ENCODE peak calls at places on chromosomes 6 and 20, in eight cellular contexts. L is heart left ventricle, F is IMR-90, X is GM12878, J is upper lobe of left lung, A is K562, S is right lobe of liver, C is body of pancreas. B is an unnamed sample.

GRCh38 chr6:90204327-90204726 is 92.3 kb downstream of the BACH2 start:
- ATAC-seq in C (no peak), F (no peak), S (no peak), X (no peak), L (peak; percentile 41), J (peak; percentile 79), A (peak; percentile 37), B (no peak)

GRCh38 chr6:168366473-168366872 is 46.9 kb upstream of the DACT2 start:
- ATAC-seq in F (no peak), A (no peak), S (no peak), X (no peak), J (no peak), L (no peak), C (no peak), B (no peak)

GRCh38 chr6:72819609-72820008 is 197.7 kb downstream of the KCNQ5 start:
- ATAC-seq in X (no peak), F (no peak), S (no peak), A (peak; percentile 32), C (no peak), L (no peak), J (no peak), B (no peak)

GRCh38 chr20:50856475-50857041 is 61.7 kb downstream of the BCAS4 start:
- ATAC-seq in A (no peak), S (peak; percentile 45), J (no peak), X (no peak), C (no peak), F (no peak), L (no peak), B (no peak)

GRCh38 chr20:51014797-51015722 is 7.8 kb downstream of the KCNG1 start:
- ATAC-seq in S (peak; percentile 47), X (no peak), F (peak; percentile 98), L (peak; percentile 26), J (peak; percentile 33), C (peak; percentile 62), A (peak; percentile 85), B (no peak)

GRCh38 chr6:96775727-96776400 is 61.4 kb downstream of the GPR63 start:
- ATAC-seq in X (no peak), C (peak; percentile 64), J (no peak), A (no peak), F (no peak), S (no peak), L (no peak), B (no peak)

GRCh38 chr6:45420083-45420908 is 42.6 kb upstream of the SUPT3H start:
- ATAC-seq in J (no peak), S (no peak), F (no peak), A (no peak), C (no peak), X (no peak), L (peak; percentile 18), B (no peak)

GRCh38 chr6:24330137-24330732 is 27.6 kb downstream of the DCDC2 start:
- ATAC-seq in J (no peak), S (no peak), F (no peak), L (no peak), C (peak; percentile 47), X (no peak), A (no peak), B (no peak)

GRCh38 chr6:156599977-156600647 is 177.1 kb upstream of the ARID1B start:
- ATAC-seq in A (no peak), L (peak; percentile 55), C (peak; percentile 62), J (peak; percentile 82), F (no peak), X (no peak), S (peak; percentile 25), B (peak; percentile 91)

GRCh38 chr20:53738039-53738944 is 144.7 kb upstream of the ZNF217 start:
- ATAC-seq in X (no peak), A (peak; percentile 73), C (peak; percentile 84), L (peak; percentile 85), F (peak; percentile 82), S (peak; percentile 90), J (peak; percentile 76), B (no peak)

GRCh38 chr6:144696610-144697376 is 411.7 kb downstream of the UTRN start:
- ATAC-seq in J (no peak), A (no peak), F (peak; percentile 54), C (peak; percentile 56), S (peak; percentile 86), L (no peak), X (no peak), B (no peak)

DNA sequence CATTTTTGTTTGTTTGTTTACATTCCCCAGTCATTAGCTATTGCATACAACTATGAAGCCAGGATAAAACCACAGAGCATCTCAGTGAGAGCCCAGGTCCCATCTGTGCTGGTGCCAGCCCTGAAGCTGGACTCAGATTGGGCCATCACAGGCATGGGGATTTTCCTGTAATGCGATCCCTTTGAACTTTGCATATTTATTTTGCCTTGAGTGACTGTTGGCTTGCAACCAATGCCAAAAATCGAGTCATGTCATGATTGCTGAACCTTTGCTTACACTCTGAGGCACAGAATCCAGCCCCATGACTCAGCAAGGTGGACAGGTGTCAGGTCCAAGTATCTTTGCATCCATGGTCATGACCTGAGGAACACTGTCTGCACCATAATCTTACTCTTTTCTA is 46.2 kb upstream of the GGTLC1 start:
- ATAC-seq in J (no peak), A (no peak), L (no peak), X (no peak), S (peak; percentile 93), C (no peak), F (no peak), B (no peak)
- TF ChIP-seq CTCF in J (no peak), A (no peak), L (no peak), X (no peak), S (no peak), C (no peak), F (no peak), B (no peak)

GRCh38 chr6:44258325-44258863 is 1.1 kb upstream of the SLC35B2 start:
- ATAC-seq in L (no peak), A (no peak), F (no peak), J (no peak), S (no peak), X (peak; percentile 5), C (no peak), B (no peak)

GRCh38 chr6:44257007-44257752 is at the start of gene SLC35B2:
- ATAC-seq in L (peak; percentile 77), A (peak; percentile 71), F (peak; percentile 85), S (peak; percentile 74), X (peak; percentile 54), C (peak; percentile 85), J (peak; percentile 94), B (peak; percentile 91)

GRCh38 chr6:44258921-44259320 is 1.6 kb upstream of the SLC35B2 start:
- ATAC-seq in S (no peak), A (no peak), X (no peak), J (no peak), F (no peak), C (no peak), L (no peak), B (no peak)

GRCh38 chr6:44256291-44257006 is 879 bp downstream of the SLC35B2 start:
- ATAC-seq in F (no peak), L (peak; percentile 3), C (peak; percentile 17), S (peak; percentile 15), J (peak; percentile 0), X (no peak), A (no peak), B (no peak)

DNA sequence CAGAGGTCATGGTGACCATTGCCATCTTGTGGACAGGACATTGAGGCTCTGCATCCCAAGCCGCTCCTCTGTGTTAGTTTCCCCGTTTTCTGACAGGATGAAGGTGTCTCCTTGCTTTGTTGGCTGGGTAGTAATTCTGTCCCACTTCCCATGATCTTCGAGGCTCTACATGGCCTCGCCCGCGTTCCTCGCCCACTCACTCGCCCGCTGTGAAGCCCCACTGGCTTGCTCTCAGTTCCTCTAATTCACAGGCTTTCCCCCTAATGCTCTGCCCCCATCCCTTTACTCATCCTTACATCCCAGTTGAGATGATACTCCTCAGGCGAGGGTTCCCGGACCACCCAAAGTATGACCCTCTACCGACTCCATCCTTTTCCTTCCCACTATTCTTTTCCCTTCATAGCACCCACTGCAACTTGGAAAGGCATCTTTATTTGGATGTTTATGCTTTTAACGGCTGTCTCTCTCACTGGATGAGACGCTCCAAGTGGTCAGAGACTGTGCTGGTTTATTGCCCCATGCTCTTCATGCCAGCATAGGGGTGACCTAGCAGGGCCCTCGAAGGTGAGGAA is 511 bp upstream of the SLC35B2 start:
- ATAC-seq in J (peak; percentile 0), L (no peak), X (peak; percentile 31), S (no peak), A (no peak), F (no peak), C (no peak), B (no peak)
- TF ChIP-seq POLR2A in J (no peak), L (no peak), X (no peak), S (no peak), A (peak; percentile 62), F (no peak), C (no peak), B (no peak)

GRCh38 chr20:24978493-24978892 is 14.1 kb downstream of the APMAP start:
- ATAC-seq in A (no peak), F (no peak), S (peak; percentile 15), X (no peak), L (no peak), J (no peak), C (no peak), B (no peak)

GRCh38 chr20:24979036-24979960 is 13.3 kb downstream of the APMAP start:
- ATAC-seq in J (no peak), S (no peak), L (no peak), F (no peak), X (no peak), A (no peak), C (no peak), B (no peak)

GRCh38 chr20:24977797-24978196 is 14.8 kb downstream of the APMAP start:
- ATAC-seq in A (no peak), J (no peak), F (no peak), X (no peak), C (no peak), L (no peak), S (peak; percentile 96), B (no peak)

GRCh38 chr20:24980321-24981053 is 12.1 kb downstream of the APMAP start:
- ATAC-seq in C (no peak), F (no peak), J (no peak), X (no peak), S (no peak), A (no peak), L (no peak), B (no peak)

GRCh38 chr20:24977336-24977735 is 15.2 kb downstream of the APMAP start:
- ATAC-seq in J (no peak), C (no peak), F (no peak), A (no peak), L (no peak), S (no peak), X (no peak), B (no peak)
- H3K27ac ChIP-seq in J (no peak overlapping the region), C (no peak overlapping the region), F (no peak overlapping the region), A (no peak overlapping the region), L (no peak overlapping the region), S (peak overlapping the region; percentile 64), X (no peak overlapping the region), B (no peak overlapping the region)

DNA sequence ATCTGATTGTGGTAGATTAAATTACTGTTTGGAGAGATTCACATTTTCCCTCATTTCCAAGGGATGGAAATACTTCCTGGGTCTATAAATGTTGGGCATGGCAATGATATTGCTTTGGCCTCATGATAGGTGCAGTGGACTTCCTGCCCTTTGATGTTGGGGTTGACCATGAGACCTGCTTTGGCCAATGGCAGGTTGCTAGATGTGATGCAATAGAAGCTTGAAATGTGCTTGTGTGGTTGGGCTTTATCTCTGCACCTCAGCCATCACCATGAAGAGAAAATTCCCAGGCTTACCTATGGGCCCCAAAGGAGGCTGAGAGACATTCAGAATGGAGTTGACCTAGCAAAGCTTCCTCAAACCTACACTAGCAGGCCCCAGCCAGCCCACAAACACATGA is 69.4 kb downstream of the SLC22A3 start:
- ATAC-seq in S (no peak), L (no peak), X (no peak), F (no peak), A (peak; percentile 58), J (no peak), C (no peak), B (no peak)
- TF ChIP-seq CTCF in S (no peak), L (no peak), X (no peak), F (no peak), A (no peak), J (no peak), C (no peak), B (no peak)